ENCODE peak calls at places on chromosomes 6 and 20, in eight cellular contexts. One of them, this sample, is unnamed.

GRCh38 chr6:73180718-73181619 is 44.3 kb downstream of the KHDC1L start:
- DNase-seq in coronary artery: no peak
- DNase-seq in fibroblast of mammary gland: peak; percentile 75
- DNase-seq in HCT116: peak; percentile 39
- DNase-seq in endothelial cell: no peak
- DNase-seq in PC-9: peak; percentile 20
- DNase-seq in right lobe of liver: no peak
- DNase-seq in GM23338: peak; percentile 61
- DNase-seq in this sample: no peak

GRCh38 chr6:154157082-154157481 is 118.0 kb downstream of the OPRM1 start:
- DNase-seq in coronary artery: no peak
- DNase-seq in fibroblast of mammary gland: no peak
- DNase-seq in HCT116: no peak
- DNase-seq in endothelial cell: no peak
- DNase-seq in PC-9: no peak
- DNase-seq in right lobe of liver: no peak
- DNase-seq in GM23338: no peak
- DNase-seq in this sample: no peak

GRCh38 chr6:156933201-156934053 is 156.2 kb downstream of the ARID1B start:
- DNase-seq in coronary artery: no peak
- DNase-seq in fibroblast of mammary gland: no peak
- DNase-seq in HCT116: no peak
- DNase-seq in endothelial cell: no peak
- DNase-seq in PC-9: peak; percentile 37
- DNase-seq in right lobe of liver: peak; percentile 89
- DNase-seq in GM23338: peak; percentile 50
- DNase-seq in this sample: peak; percentile 23

GRCh38 chr6:17640477-17640917 is 40.4 kb downstream of the FAM8A1 start:
- DNase-seq in coronary artery: no peak
- DNase-seq in fibroblast of mammary gland: peak; percentile 34
- DNase-seq in HCT116: no peak
- DNase-seq in endothelial cell: no peak
- DNase-seq in PC-9: no peak
- DNase-seq in right lobe of liver: no peak
- DNase-seq in GM23338: no peak
- DNase-seq in this sample: no peak

GRCh38 chr20:17854307-17854903 is 114.2 kb downstream of the SNX5 start:
- DNase-seq in coronary artery: no peak
- DNase-seq in fibroblast of mammary gland: peak; percentile 54
- DNase-seq in HCT116: peak; percentile 41
- DNase-seq in endothelial cell: peak; percentile 52
- DNase-seq in PC-9: peak; percentile 25
- DNase-seq in right lobe of liver: peak; percentile 79
- DNase-seq in GM23338: peak; percentile 82
- DNase-seq in this sample: peak; percentile 19

GRCh38 chr6:47897233-47897632 is 115.4 kb downstream of the OPN5 start:
- DNase-seq in coronary artery: no peak
- DNase-seq in fibroblast of mammary gland: peak; percentile 28
- DNase-seq in HCT116: no peak
- DNase-seq in endothelial cell: no peak
- DNase-seq in PC-9: no peak
- DNase-seq in right lobe of liver: no peak
- DNase-seq in GM23338: no peak
- DNase-seq in this sample: no peak

GRCh38 chr6:155264704-155265320 is 999 bp downstream of the CLDN20 start:
- DNase-seq in coronary artery: no peak
- DNase-seq in fibroblast of mammary gland: peak; percentile 83
- DNase-seq in HCT116: no peak
- DNase-seq in endothelial cell: no peak
- DNase-seq in PC-9: no peak
- DNase-seq in right lobe of liver: no peak
- DNase-seq in GM23338: no peak
- DNase-seq in this sample: no peak

GRCh38 chr6:110875548-110876169 is 1.1 kb downstream of the AMD1 start:
- DNase-seq in coronary artery: no peak
- DNase-seq in fibroblast of mammary gland: no peak
- DNase-seq in HCT116: no peak
- DNase-seq in endothelial cell: peak; percentile 42
- DNase-seq in PC-9: peak; percentile 66
- DNase-seq in right lobe of liver: peak; percentile 68
- DNase-seq in GM23338: peak; percentile 58
- DNase-seq in this sample: peak; percentile 46

GRCh38 chr6:112781236-112781635 is 434.1 kb downstream of the RFPL4B start:
- DNase-seq in coronary artery: no peak
- DNase-seq in fibroblast of mammary gland: peak; percentile 33
- DNase-seq in HCT116: no peak
- DNase-seq in endothelial cell: peak; percentile 58
- DNase-seq in PC-9: no peak
- DNase-seq in right lobe of liver: no peak
- DNase-seq in GM23338: no peak
- DNase-seq in this sample: peak; percentile 32

GRCh38 chr6:44265843-44266233 is 487 bp upstream of the NFKBIE start:
- DNase-seq in coronary artery: no peak
- DNase-seq in fibroblast of mammary gland: no peak
- DNase-seq in HCT116: no peak
- DNase-seq in endothelial cell: no peak
- DNase-seq in PC-9: no peak
- DNase-seq in right lobe of liver: peak; percentile 51
- DNase-seq in GM23338: no peak
- DNase-seq in this sample: no peak

GRCh38 chr6:91376686-91377085 is 789.8 kb upstream of the MAP3K7 start:
- DNase-seq in coronary artery: no peak
- DNase-seq in fibroblast of mammary gland: no peak
- DNase-seq in HCT116: no peak
- DNase-seq in endothelial cell: no peak
- DNase-seq in PC-9: peak; percentile 64
- DNase-seq in right lobe of liver: no peak
- DNase-seq in GM23338: peak; percentile 8
- DNase-seq in this sample: no peak

GRCh38 chr6:35522660-35523658 is 10.3 kb upstream of the TULP1 start:
- DNase-seq in coronary artery: no peak
- DNase-seq in fibroblast of mammary gland: peak; percentile 56
- DNase-seq in HCT116: peak; percentile 39
- DNase-seq in endothelial cell: peak; percentile 88
- DNase-seq in PC-9: peak; percentile 69
- DNase-seq in right lobe of liver: peak; percentile 82
- DNase-seq in GM23338: peak; percentile 86
- DNase-seq in this sample: peak; percentile 89

GRCh38 chr20:63735859-63736718 is at the start of gene LIME1:
- DNase-seq in coronary artery: no peak
- DNase-seq in fibroblast of mammary gland: no peak
- DNase-seq in HCT116: no peak
- DNase-seq in endothelial cell: no peak
- DNase-seq in PC-9: no peak
- DNase-seq in right lobe of liver: peak; percentile 94
- DNase-seq in GM23338: no peak
- DNase-seq in this sample: no peak

GRCh38 chr6:160730911-160731310 is 28.9 kb downstream of the PLG start:
- DNase-seq in coronary artery: no peak
- DNase-seq in fibroblast of mammary gland: no peak
- DNase-seq in HCT116: no peak
- DNase-seq in endothelial cell: peak; percentile 52
- DNase-seq in PC-9: no peak
- DNase-seq in right lobe of liver: no peak
- DNase-seq in GM23338: peak; percentile 74
- DNase-seq in this sample: peak; percentile 11

GRCh38 chr6:11682525-11682924 is 96.1 kb downstream of the ADTRP start:
- DNase-seq in coronary artery: no peak
- DNase-seq in fibroblast of mammary gland: peak; percentile 38
- DNase-seq in HCT116: no peak
- DNase-seq in endothelial cell: no peak
- DNase-seq in PC-9: no peak
- DNase-seq in right lobe of liver: no peak
- DNase-seq in GM23338: no peak
- DNase-seq in this sample: no peak

GRCh38 chr6:159372333-159372732 is 203.1 kb downstream of the FNDC1 start:
- DNase-seq in coronary artery: no peak
- DNase-seq in fibroblast of mammary gland: no peak
- DNase-seq in HCT116: no peak
- DNase-seq in endothelial cell: no peak
- DNase-seq in PC-9: no peak
- DNase-seq in right lobe of liver: no peak
- DNase-seq in GM23338: no peak
- DNase-seq in this sample: no peak

GRCh38 chr6:169302255-169302654 is 48.6 kb upstream of the THBS2 start:
- DNase-seq in coronary artery: no peak
- DNase-seq in fibroblast of mammary gland: no peak
- DNase-seq in HCT116: no peak
- DNase-seq in endothelial cell: no peak
- DNase-seq in PC-9: no peak
- DNase-seq in right lobe of liver: no peak
- DNase-seq in GM23338: no peak
- DNase-seq in this sample: no peak

GRCh38 chr6:112912351-112913101 is 565.4 kb downstream of the RFPL4B start:
- DNase-seq in coronary artery: no peak
- DNase-seq in fibroblast of mammary gland: no peak
- DNase-seq in HCT116: no peak
- DNase-seq in endothelial cell: no peak
- DNase-seq in PC-9: no peak
- DNase-seq in right lobe of liver: no peak
- DNase-seq in GM23338: peak; percentile 44
- DNase-seq in this sample: no peak

GRCh38 chr6:149271348-149272340 is 45.9 kb upstream of the TAB2 start:
- DNase-seq in coronary artery: no peak
- DNase-seq in fibroblast of mammary gland: peak; percentile 66
- DNase-seq in HCT116: no peak
- DNase-seq in endothelial cell: no peak
- DNase-seq in PC-9: no peak
- DNase-seq in right lobe of liver: no peak
- DNase-seq in GM23338: no peak
- DNase-seq in this sample: no peak

GRCh38 chr6:89978749-89979145 is 84.5 kb downstream of the GJA10 start:
- DNase-seq in coronary artery: no peak
- DNase-seq in fibroblast of mammary gland: no peak
- DNase-seq in HCT116: no peak
- DNase-seq in endothelial cell: no peak
- DNase-seq in PC-9: no peak
- DNase-seq in right lobe of liver: no peak
- DNase-seq in GM23338: peak; percentile 27
- DNase-seq in this sample: no peak

GRCh38 chr20:31664696-31665354 is 27.1 kb downstream of the COX4I2 start:
- DNase-seq in coronary artery: no peak
- DNase-seq in fibroblast of mammary gland: no peak
- DNase-seq in HCT116: no peak
- DNase-seq in endothelial cell: no peak
- DNase-seq in PC-9: peak; percentile 20
- DNase-seq in right lobe of liver: peak; percentile 66
- DNase-seq in GM23338: no peak
- DNase-seq in this sample: no peak

GRCh38 chr20:14189794-14190402 is 147.5 kb downstream of the FLRT3 start:
- DNase-seq in coronary artery: no peak
- DNase-seq in fibroblast of mammary gland: peak; percentile 69
- DNase-seq in HCT116: peak; percentile 31
- DNase-seq in endothelial cell: no peak
- DNase-seq in PC-9: peak; percentile 2
- DNase-seq in right lobe of liver: no peak
- DNase-seq in GM23338: peak; percentile 22
- DNase-seq in this sample: no peak
- TF ChIP-seq CTCF in coronary artery: no peak
- TF ChIP-seq CTCF in fibroblast of mammary gland: peak; percentile 54
- TF ChIP-seq CTCF in HCT116: peak; percentile 25
- TF ChIP-seq CTCF in endothelial cell: no peak
- TF ChIP-seq CTCF in PC-9: peak; percentile 61
- TF ChIP-seq CTCF in right lobe of liver: peak; percentile 45
- TF ChIP-seq CTCF in GM23338: peak; percentile 50
- TF ChIP-seq CTCF in this sample: peak; percentile 61

GRCh38 chr6:42166444-42167141 is 6.6 kb upstream of the GUCA1A start:
- DNase-seq in coronary artery: no peak
- DNase-seq in fibroblast of mammary gland: peak; percentile 66
- DNase-seq in HCT116: peak; percentile 63
- DNase-seq in endothelial cell: peak; percentile 88
- DNase-seq in PC-9: peak; percentile 83
- DNase-seq in right lobe of liver: peak; percentile 55
- DNase-seq in GM23338: peak; percentile 97
- DNase-seq in this sample: peak; percentile 91
- TF ChIP-seq CTCF in coronary artery: peak; percentile 89
- TF ChIP-seq CTCF in fibroblast of mammary gland: peak; percentile 95
- TF ChIP-seq CTCF in HCT116: peak; percentile 90
- TF ChIP-seq CTCF in endothelial cell: peak; percentile 93
- TF ChIP-seq CTCF in PC-9: peak; percentile 100
- TF ChIP-seq CTCF in right lobe of liver: peak; percentile 95
- TF ChIP-seq CTCF in GM23338: peak; percentile 99
- TF ChIP-seq CTCF in this sample: peak; percentile 94

GRCh38 chr6:106087548-106088325 is 1.6 kb downstream of the PRDM1 start:
- DNase-seq in coronary artery: no peak
- DNase-seq in fibroblast of mammary gland: peak; percentile 87
- DNase-seq in HCT116: no peak
- DNase-seq in endothelial cell: no peak
- DNase-seq in PC-9: peak; percentile 17
- DNase-seq in right lobe of liver: no peak
- DNase-seq in GM23338: peak; percentile 53
- DNase-seq in this sample: no peak

GRCh38 chr6:106085687-106085983 is 501 bp upstream of the PRDM1 start:
- DNase-seq in coronary artery: no peak
- DNase-seq in fibroblast of mammary gland: no peak
- DNase-seq in HCT116: no peak
- DNase-seq in endothelial cell: no peak
- DNase-seq in PC-9: no peak
- DNase-seq in right lobe of liver: no peak
- DNase-seq in GM23338: peak; percentile 26
- DNase-seq in this sample: no peak

GRCh38 chr6:106092279-106092678 is 6.1 kb downstream of the PRDM1 start:
- DNase-seq in coronary artery: no peak
- DNase-seq in fibroblast of mammary gland: no peak
- DNase-seq in HCT116: no peak
- DNase-seq in endothelial cell: no peak
- DNase-seq in PC-9: no peak
- DNase-seq in right lobe of liver: no peak
- DNase-seq in GM23338: no peak
- DNase-seq in this sample: no peak

GRCh38 chr6:106085984-106086832 is at the start of gene PRDM1:
- DNase-seq in coronary artery: no peak
- DNase-seq in fibroblast of mammary gland: peak; percentile 64
- DNase-seq in HCT116: peak; percentile 81
- DNase-seq in endothelial cell: peak; percentile 88
- DNase-seq in PC-9: peak; percentile 89
- DNase-seq in right lobe of liver: peak; percentile 86
- DNase-seq in GM23338: peak; percentile 89
- DNase-seq in this sample: peak; percentile 36

DNA sequence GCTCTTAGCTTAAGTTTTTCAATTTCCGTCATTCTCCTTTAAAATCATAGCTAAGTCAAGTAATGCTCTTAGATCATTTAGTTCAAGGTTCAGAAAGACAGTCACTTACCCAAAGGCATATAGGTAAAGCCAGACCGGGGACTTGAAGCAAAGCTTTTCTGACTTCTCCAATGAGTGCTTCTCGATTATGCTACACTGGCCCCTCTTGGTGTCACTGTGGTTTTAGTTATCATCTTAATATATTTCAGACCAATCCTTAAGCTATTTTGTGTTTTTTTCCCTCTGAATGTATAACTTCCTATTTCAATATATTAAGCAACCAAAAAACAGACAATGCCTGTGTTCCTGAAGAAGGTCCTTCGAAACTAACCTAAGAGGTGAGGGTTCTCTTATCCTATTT is 3.8 kb downstream of the PRDM1 start:
- DNase-seq in coronary artery: no peak
- DNase-seq in fibroblast of mammary gland: peak; percentile 72
- DNase-seq in HCT116: no peak
- DNase-seq in endothelial cell: no peak
- DNase-seq in PC-9: no peak
- DNase-seq in right lobe of liver: no peak
- DNase-seq in GM23338: no peak
- DNase-seq in this sample: no peak
- TF ChIP-seq CTCF in coronary artery: no peak
- TF ChIP-seq CTCF in fibroblast of mammary gland: peak; percentile 28
- TF ChIP-seq CTCF in HCT116: no peak
- TF ChIP-seq CTCF in endothelial cell: no peak
- TF ChIP-seq CTCF in PC-9: no peak
- TF ChIP-seq CTCF in right lobe of liver: no peak
- TF ChIP-seq CTCF in GM23338: peak; percentile 32
- TF ChIP-seq CTCF in this sample: no peak

GRCh38 chr6:365835-366234 is 25.7 kb upstream of the IRF4 start:
- DNase-seq in coronary artery: no peak
- DNase-seq in fibroblast of mammary gland: no peak
- DNase-seq in HCT116: no peak
- DNase-seq in endothelial cell: no peak
- DNase-seq in PC-9: no peak
- DNase-seq in right lobe of liver: no peak
- DNase-seq in GM23338: no peak
- DNase-seq in this sample: no peak
- TF ChIP-seq CTCF in coronary artery: no peak
- TF ChIP-seq CTCF in fibroblast of mammary gland: no peak
- TF ChIP-seq CTCF in HCT116: no peak
- TF ChIP-seq CTCF in endothelial cell: no peak
- TF ChIP-seq CTCF in PC-9: no peak
- TF ChIP-seq CTCF in right lobe of liver: no peak
- TF ChIP-seq CTCF in GM23338: no peak
- TF ChIP-seq CTCF in this sample: no peak